ENCODE peak calls at places on chromosomes 1 and 21, in five cellular contexts. Q is upper lobe of right lung, Z is neural crest cell, X is left lung, N is mammary epithelial cell. L is an unnamed sample.

GRCh38 chr1:202599669-202600431 is 110.4 kb downstream of the SYT2 start:
- DNase-seq in Q (peak), Z (peak), X (peak), N (peak), L (peak)

GRCh38 chr1:245860681-245861552 is 646.2 kb downstream of the SMYD3 start:
- DNase-seq in Q (no peak), Z (no peak), X (no peak), N (no peak), L (no peak)

GRCh38 chr1:241640867-241641542 is 836 bp upstream of the CHML start:
- DNase-seq in Q (no peak), Z (no peak), X (no peak), N (no peak), L (no peak)

GRCh38 chr1:93574511-93574910 is 107.1 kb downstream of the BCAR3 start:
- DNase-seq in Q (no peak), Z (no peak), X (no peak), N (no peak), L (no peak)

GRCh38 chr1:2632561-2633361 is at the start of gene MMEL1:
- DNase-seq in Q (peak), Z (no peak), X (peak), N (no peak), L (peak)

GRCh38 chr1:21568809-21569385 is 59.7 kb downstream of the ALPL start:
- DNase-seq in Q (no peak), Z (no peak), X (peak), N (no peak), L (no peak)

GRCh38 chr1:59473813-59474212 is 176.9 kb downstream of the FGGY start:
- DNase-seq in Q (no peak), Z (no peak), X (no peak), N (no peak), L (no peak)

GRCh38 chr21:29762570-29763082 is 177.2 kb downstream of the GRIK1 start:
- DNase-seq in Q (no peak), Z (no peak), X (no peak), N (no peak), L (no peak)

GRCh38 chr1:235421751-235422150 is 54.5 kb downstream of the TBCE start:
- DNase-seq in Q (no peak), Z (no peak), X (no peak), N (no peak), L (no peak)

GRCh38 chr1:28249013-28249870 is 10.1 kb upstream of the SESN2 start:
- DNase-seq in Q (peak), Z (no peak), X (peak), N (peak), L (peak)

GRCh38 chr1:178575611-178576331 is 62.9 kb downstream of the TEX35 start:
- DNase-seq in Q (no peak), Z (no peak), X (no peak), N (no peak), L (no peak)

GRCh38 chr1:28449904-28450303 is 55.9 kb upstream of the RCC1 start:
- DNase-seq in Q (no peak), Z (no peak), X (no peak), N (peak), L (peak)

GRCh38 chr1:97006044-97006676 is 284.6 kb downstream of the PTBP2 start:
- DNase-seq in Q (no peak), Z (no peak), X (no peak), N (peak), L (no peak)

GRCh38 chr1:227558807-227559186 is 4.6 kb upstream of the ZNF678 start:
- DNase-seq in Q (no peak), Z (no peak), X (no peak), N (no peak), L (no peak)

GRCh38 chr1:201702936-201703335 is 126.0 kb upstream of the IPO9 start:
- DNase-seq in Q (no peak), Z (no peak), X (no peak), N (no peak), L (no peak)

GRCh38 chr1:244414543-244414942 is 37.2 kb downstream of the ADSS2 start:
- DNase-seq in Q (no peak), Z (no peak), X (no peak), N (peak), L (no peak)

GRCh38 chr21:16534408-16535099 is 804.8 kb downstream of the USP25 start:
- DNase-seq in Q (no peak), Z (no peak), X (no peak), N (peak), L (no peak)

GRCh38 chr1:53949023-53949611 is 3.0 kb downstream of the LRRC42 start:
- DNase-seq in Q (no peak), Z (peak), X (no peak), N (peak), L (peak)

GRCh38 chr21:45540601-45540970 is 1.7 kb downstream of the SLC19A1 start:
- DNase-seq in Q (peak), Z (no peak), X (peak), N (no peak), L (no peak)

GRCh38 chr1:91038582-91038981 is 16.7 kb upstream of the ZNF644 start:
- DNase-seq in Q (no peak), Z (no peak), X (no peak), N (no peak), L (no peak)

GRCh38 chr1:30719406-30720270 is 3.7 kb downstream of the MATN1 start:
- DNase-seq in Q (no peak), Z (no peak), X (peak), N (no peak), L (no peak)

GRCh38 chr21:36188081-36188681 is 31.6 kb downstream of the DOP1B start:
- DNase-seq in Q (peak), Z (no peak), X (no peak), N (no peak), L (no peak)

GRCh38 chr1:179031855-179032513 is 6.3 kb downstream of the FAM20B start:
- DNase-seq in Q (no peak), Z (no peak), X (no peak), N (peak), L (no peak)

GRCh38 chr1:201125805-201126204 is 1.2 kb downstream of the ASCL5 start:
- DNase-seq in Q (no peak), Z (no peak), X (no peak), N (no peak), L (no peak)

GRCh38 chr1:168333562-168334256 is 53.0 kb downstream of the TBX19 start:
- DNase-seq in Q (no peak), Z (no peak), X (no peak), N (no peak), L (no peak)

GRCh38 chr1:107765484-107765883 is 199.5 kb downstream of the VAV3 start:
- DNase-seq in Q (no peak), Z (no peak), X (no peak), N (no peak), L (no peak)

GRCh38 chr1:108691128-108691885 is 803 bp upstream of the PRPF38B start:
- DNase-seq in Q (no peak), Z (no peak), X (no peak), N (no peak), L (no peak)

GRCh38 chr1:178294654-178295053 is 200.8 kb downstream of the RASAL2 start:
- DNase-seq in Q (no peak), Z (no peak), X (no peak), N (peak), L (no peak)

GRCh38 chr1:201955750-201956143 is 444 bp downstream of the TIMM17A start:
- DNase-seq in Q (no peak), Z (no peak), X (no peak), N (no peak), L (no peak)

GRCh38 chr1:58392083-58392482 is 154.4 kb downstream of the OMA1 start:
- DNase-seq in Q (no peak), Z (no peak), X (no peak), N (no peak), L (peak)

GRCh38 chr1:43997979-43998378 is 6.6 kb downstream of the CCDC24 start:
- DNase-seq in Q (no peak), Z (no peak), X (peak), N (no peak), L (no peak)

GRCh38 chr1:28955930-28956552 is 41.7 kb downstream of the EPB41 start:
- DNase-seq in Q (no peak), Z (no peak), X (no peak), N (peak), L (no peak)

GRCh38 chr1:160789702-160790611 is 6.0 kb upstream of the LY9 start:
- DNase-seq in Q (no peak), Z (no peak), X (no peak), N (no peak), L (no peak)

GRCh38 chr1:248783367-248783766 is 27.8 kb upstream of the LYPD8 start:
- DNase-seq in Q (no peak), Z (no peak), X (no peak), N (no peak), L (no peak)

GRCh38 chr1:92459871-92460320 is 26.8 kb downstream of the GFI1 start:
- DNase-seq in Q (no peak), Z (no peak), X (no peak), N (no peak), L (no peak)

GRCh38 chr21:38505654-38506523 is 7.6 kb upstream of the ERG start:
- DNase-seq in Q (no peak), Z (peak), X (no peak), N (peak), L (peak)

GRCh38 chr1:64396817-64397216 is 73.1 kb upstream of the CACHD1 start:
- DNase-seq in Q (no peak), Z (no peak), X (no peak), N (no peak), L (no peak)

GRCh38 chr1:237932806-237933205 is 42.1 kb upstream of the ZP4 start:
- DNase-seq in Q (no peak), Z (no peak), X (no peak), N (peak), L (no peak)

GRCh38 chr1:27560271-27561125 is 43.4 kb downstream of the AHDC1 start:
- DNase-seq in Q (no peak), Z (no peak), X (no peak), N (no peak), L (no peak)

GRCh38 chr1:206809504-206810084 is 37.3 kb upstream of the IL10 start:
- DNase-seq in Q (no peak), Z (no peak), X (no peak), N (peak), L (peak)

DNA sequence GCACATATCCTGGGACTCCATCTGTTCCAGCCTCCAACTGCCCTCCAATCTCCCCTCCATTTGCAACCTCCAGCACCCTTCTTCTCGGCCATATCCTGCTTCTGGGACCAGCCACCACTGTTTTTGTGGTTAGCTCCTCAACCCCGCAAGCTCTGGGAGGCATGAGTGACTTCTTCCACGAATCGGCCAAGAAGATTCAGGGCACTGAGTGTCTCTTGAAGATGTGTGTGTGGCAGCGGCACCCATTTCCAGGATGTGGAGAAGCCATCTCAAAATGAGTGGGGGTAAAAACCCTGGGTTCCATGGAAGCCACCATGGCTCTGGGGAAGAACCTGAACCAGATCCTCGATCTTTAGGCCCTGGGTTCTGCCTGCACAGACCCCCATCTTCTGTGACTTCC is 194.6 kb downstream of the SLC45A1 start:
- DNase-seq in Q (no peak), Z (no peak), X (no peak), N (no peak), L (peak)
- TF ChIP-seq CTCF in Q (no peak), Z (no peak), X (no peak), N (no peak), L (no peak)

GRCh38 chr1:85258536-85259117 is 835 bp downstream of the C1orf52 start:
- DNase-seq in Q (no peak), Z (no peak), X (no peak), N (no peak), L (no peak)
- TF ChIP-seq CTCF in Q (no peak), Z (no peak), X (no peak), N (no peak), L (no peak)

DNA sequence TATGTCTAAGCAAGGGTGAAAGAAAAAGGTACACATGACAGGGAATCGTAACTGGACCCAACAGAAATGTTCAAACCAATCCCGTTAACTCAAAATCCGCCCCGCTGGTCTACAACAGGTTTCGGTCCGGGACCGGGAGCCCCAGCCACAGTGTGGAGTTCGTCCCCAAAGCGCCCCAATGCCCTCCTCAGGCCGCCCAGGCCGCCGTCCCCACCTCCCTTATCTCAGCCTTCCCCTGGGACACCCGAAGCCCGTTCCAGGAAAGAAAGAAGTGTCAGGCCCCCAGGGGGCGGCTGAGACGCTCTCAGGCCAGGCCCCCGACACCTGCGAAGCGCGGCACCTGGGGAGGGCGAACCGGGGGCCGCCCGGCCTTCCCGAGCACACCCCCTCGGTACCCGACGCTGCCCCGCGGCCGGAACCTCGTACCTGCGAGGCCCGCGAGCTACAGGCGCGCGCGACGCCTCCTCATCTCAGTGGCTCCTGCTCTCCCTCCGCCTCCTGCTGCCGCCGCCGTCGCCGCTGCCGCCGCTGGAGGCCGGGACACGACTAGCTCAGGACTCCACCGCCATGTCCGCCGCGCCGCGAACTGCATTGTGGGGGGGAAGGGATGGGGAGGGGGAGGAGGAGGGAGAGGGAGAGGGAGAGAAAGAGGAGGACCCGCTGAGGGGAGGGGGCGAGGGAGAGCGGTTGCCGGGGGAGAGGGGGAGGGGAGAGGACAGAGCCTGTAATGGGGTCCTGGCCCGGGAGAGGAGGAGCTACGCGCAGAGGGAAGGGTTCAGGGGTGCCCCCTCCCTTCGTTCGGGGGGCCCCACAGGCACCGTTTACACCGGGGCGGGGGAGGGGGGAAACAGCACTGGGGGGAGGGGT is at the start of gene TUT4:
- DNase-seq in Q (peak), Z (peak), X (peak), N (peak), L (peak)
- TF ChIP-seq CTCF in Q (no peak), Z (peak), X (no peak), N (peak), L (no peak)

GRCh38 chr1:75423616-75424015 is 187.3 kb downstream of the SLC44A5 start:
- DNase-seq in Q (no peak), Z (no peak), X (no peak), N (no peak), L (no peak)
- TF ChIP-seq CTCF in Q (no peak), Z (peak), X (no peak), N (no peak), L (no peak)

GRCh38 chr1:14369526-14370213 is 228.8 kb upstream of the KAZN start:
- DNase-seq in Q (no peak), Z (no peak), X (no peak), N (no peak), L (no peak)

GRCh38 chr1:14363707-14364413 is 234.6 kb upstream of the KAZN start:
- DNase-seq in Q (no peak), Z (no peak), X (no peak), N (no peak), L (no peak)

GRCh38 chr1:14367444-14367843 is 231.0 kb upstream of the KAZN start:
- DNase-seq in Q (no peak), Z (no peak), X (no peak), N (no peak), L (no peak)

GRCh38 chr1:14365226-14365994 is 233.1 kb upstream of the KAZN start:
- DNase-seq in Q (no peak), Z (no peak), X (no peak), N (no peak), L (no peak)

GRCh38 chr1:14366361-14367018 is 232.0 kb upstream of the KAZN start:
- DNase-seq in Q (no peak), Z (peak), X (peak), N (no peak), L (no peak)
- TF ChIP-seq CTCF in Q (no peak), Z (no peak), X (no peak), N (no peak), L (no peak)

L was measured in activated CD8-positive, alpha-beta T cell treated with anti-CD3 and anti-CD28 coated beads for 36 hours.